ENCODE peak calls at places on chromosome 4, in seven cellular contexts. E is Calu3; V is activated CD8-positive, alpha-beta memory T cell treated with anti-CD3 and anti-CD28 coated beads, Interleukin-2, amount 50 U/mL, for 48 hours; B is NCI-H1417; A is ELF-1; L is OCI-M1; G is GM23338. T is an unnamed sample.

GRCh38 chr4:69836321-69836720 is 23.6 kb downstream of the SULT1E1 start:
- DNase-seq in E (no peak), L (no peak), B (peak), G (no peak), A (no peak), V (no peak), T (no peak)

GRCh38 chr4:86837651-86838050 is 11.5 kb downstream of the SLC10A6 start:
- DNase-seq in G (no peak), L (no peak), A (no peak), B (no peak), E (no peak), V (no peak), T (no peak)

GRCh38 chr4:68369474-68369805 is 19.6 kb upstream of the YTHDC1 start:
- DNase-seq in B (no peak), V (no peak), L (no peak), G (no peak), A (no peak), E (peak), T (no peak)

GRCh38 chr4:102734116-102734515 is 26.7 kb downstream of the MANBA start:
- DNase-seq in L (no peak), B (no peak), E (no peak), A (no peak), V (no peak), G (no peak), T (no peak)

GRCh38 chr4:56531149-56531770 is 25.7 kb downstream of the ARL9 start:
- DNase-seq in B (no peak), V (no peak), L (peak), E (no peak), A (no peak), G (peak), T (no peak)

GRCh38 chr4:101419324-101420135 is 72.2 kb upstream of the PPP3CA start:
- DNase-seq in V (no peak), A (peak), G (peak), E (no peak), B (no peak), L (no peak), T (peak)

GRCh38 chr4:85720736-85721135 is 245.8 kb downstream of the ARHGAP24 start:
- DNase-seq in G (no peak), L (no peak), A (no peak), V (no peak), B (no peak), E (peak), T (no peak)

GRCh38 chr4:154743683-154744340 is at the start of gene LRAT:
- DNase-seq in L (no peak), E (peak), A (peak), V (peak), B (no peak), G (peak), T (peak)

GRCh38 chr4:133152330-133152791 is 3.3 kb downstream of the PCDH10 start:
- DNase-seq in E (no peak), G (peak), V (no peak), A (peak), B (no peak), L (no peak), T (peak)

GRCh38 chr4:111494971-111495370 is 650.3 kb upstream of the FAM241A start:
- DNase-seq in E (no peak), A (no peak), V (no peak), L (no peak), G (no peak), B (no peak), T (no peak)

GRCh38 chr4:82123934-82124333 is 249.9 kb downstream of the HNRNPD start:
- DNase-seq in A (peak), V (no peak), L (peak), G (peak), E (no peak), B (no peak), T (no peak)

GRCh38 chr4:83082777-83083176 is 31.8 kb downstream of the PLAC8 start:
- DNase-seq in E (no peak), A (peak), B (no peak), L (no peak), G (no peak), V (no peak), T (no peak)

GRCh38 chr4:46909078-46909477 is at the start of gene COX7B2:
- DNase-seq in V (no peak), B (no peak), E (no peak), A (no peak), G (no peak), L (no peak), T (no peak)

GRCh38 chr4:26763063-26763462 is 97.6 kb upstream of the STIM2 start:
- DNase-seq in V (no peak), B (no peak), G (no peak), L (peak), E (no peak), A (no peak), T (no peak)

GRCh38 chr4:44016582-44017421 is 431.8 kb downstream of the KCTD8 start:
- DNase-seq in G (no peak), V (no peak), E (no peak), B (peak), L (peak), A (no peak), T (no peak)

GRCh38 chr4:38400946-38401345 is 263.1 kb upstream of the KLF3 start:
- DNase-seq in L (no peak), V (no peak), B (no peak), A (no peak), E (no peak), G (no peak), T (no peak)

GRCh38 chr4:68651932-68652331 is 18.5 kb downstream of the UGT2B15 start:
- DNase-seq in B (no peak), E (no peak), L (no peak), A (no peak), G (no peak), V (no peak), T (no peak)

GRCh38 chr4:92305878-92306520 is 2.2 kb downstream of the GRID2 start:
- DNase-seq in G (peak), L (no peak), E (no peak), A (no peak), B (no peak), V (no peak), T (peak)

GRCh38 chr4:138834029-138834428 is 181.6 kb upstream of the NOCT start:
- DNase-seq in A (no peak), B (no peak), E (no peak), V (no peak), G (no peak), L (peak), T (peak)

GRCh38 chr4:176313596-176314341 is 6.0 kb upstream of the SPCS3 start:
- DNase-seq in G (no peak), L (no peak), V (no peak), B (no peak), E (no peak), A (no peak), T (peak)

GRCh38 chr4:52529983-52530382 is 129.1 kb downstream of the USP46 start:
- DNase-seq in A (no peak), G (no peak), L (no peak), B (no peak), E (no peak), V (no peak), T (no peak)